ENCODE peak calls at places on chromosomes 16 and 17, in five cellular contexts. H, J, B, Y and I are unnamed samples.

GRCh38 chr17:77291591-77292386 is 151.0 kb downstream of the SEC14L1 start:
- DNase-seq in Y (no peak), H (no peak), B (no peak), J (no peak), I (no peak)

GRCh38 chr17:17416007-17416399 is 60.8 kb upstream of the MED9 start:
- DNase-seq in B (peak), H (no peak), Y (peak), J (no peak), I (no peak)

GRCh38 chr17:79778504-79779087 is 648 bp downstream of the CBX2 start:
- DNase-seq in B (peak), J (no peak), Y (no peak), H (no peak), I (no peak)

GRCh38 chr16:442976-443375 is 17.5 kb downstream of the RAB11FIP3 start:
- DNase-seq in B (no peak), H (no peak), Y (no peak), J (no peak), I (no peak)

GRCh38 chr16:89117975-89118289 is 24.3 kb downstream of the ACSF3 start:
- DNase-seq in Y (no peak), J (peak), B (no peak), H (no peak), I (no peak)

GRCh38 chr16:87288753-87289362 is 28.3 kb downstream of the C16orf95 start:
- DNase-seq in J (no peak), Y (no peak), H (no peak), B (no peak), I (no peak)

GRCh38 chr17:62614142-62614541 is 13.3 kb upstream of the MRC2 start:
- DNase-seq in B (no peak), J (no peak), Y (no peak), H (no peak), I (no peak)

GRCh38 chr16:12344577-12345343 is 368.2 kb downstream of the SNX29 start:
- DNase-seq in H (no peak), Y (no peak), J (no peak), B (no peak), I (no peak)

GRCh38 chr17:1047177-1047885 is 50.4 kb downstream of the TIMM22 start:
- DNase-seq in B (no peak), Y (no peak), H (peak), J (no peak), I (no peak)

GRCh38 chr17:15913826-15914225 is 31.1 kb upstream of the ADORA2B start:
- DNase-seq in H (no peak), J (no peak), Y (no peak), B (no peak), I (no peak)

GRCh38 chr17:43983515-43984411 is 20.7 kb upstream of the NAGS start:
- DNase-seq in H (no peak), B (no peak), J (no peak), Y (no peak), I (no peak)

GRCh38 chr17:75110307-75110937 is 653 bp downstream of the ARMC7 start:
- DNase-seq in J (no peak), H (no peak), Y (no peak), B (no peak), I (no peak)

GRCh38 chr16:21703156-21703555 is 39.4 kb downstream of the OTOA start:
- DNase-seq in Y (no peak), J (no peak), H (no peak), B (no peak), I (no peak)

GRCh38 chr16:72985148-72985882 is 62.6 kb downstream of the ZFHX3 start:
- DNase-seq in J (no peak), Y (no peak), H (peak), B (peak), I (no peak)

GRCh38 chr17:74369221-74369620 is 1.9 kb downstream of the GPR142 start:
- DNase-seq in J (peak), B (peak), Y (peak), H (peak), I (no peak)

GRCh38 chr17:61522088-61522487 is 68.9 kb downstream of the NACA2 start:
- DNase-seq in B (no peak), Y (no peak), J (no peak), H (no peak), I (no peak)

GRCh38 chr17:20896153-20896649 is 146.6 kb downstream of the USP22 start:
- DNase-seq in B (peak), J (no peak), H (peak), Y (no peak), I (peak)

GRCh38 chr17:82866521-82867214 is 26.8 kb upstream of the ZNF750 start:
- DNase-seq in H (peak), J (no peak), Y (no peak), B (no peak), I (no peak)

GRCh38 chr17:11825902-11826301 is 171.4 kb downstream of the ZNF18 start:
- DNase-seq in H (no peak), Y (no peak), J (no peak), B (no peak), I (no peak)

GRCh38 chr17:77325826-77326581 is 185.2 kb downstream of the SEC14L1 start:
- DNase-seq in H (no peak), Y (no peak), B (no peak), J (peak), I (no peak)

GRCh38 chr16:10324210-10324609 is 61.7 kb upstream of the ATF7IP2 start:
- DNase-seq in H (no peak), Y (no peak), J (no peak), B (no peak), I (no peak)

GRCh38 chr17:79242393-79242792 is 167.8 kb downstream of the ENGASE start:
- DNase-seq in H (no peak), J (no peak), Y (no peak), B (no peak), I (no peak)

GRCh38 chr16:47664653-47665325 is 203.7 kb downstream of the PHKB start:
- DNase-seq in H (no peak), J (no peak), B (no peak), Y (no peak), I (no peak)

GRCh38 chr17:15999974-16000827 is 577 bp downstream of the TTC19 start:
- DNase-seq in H (peak), B (peak), Y (no peak), J (no peak), I (no peak)

DNA sequence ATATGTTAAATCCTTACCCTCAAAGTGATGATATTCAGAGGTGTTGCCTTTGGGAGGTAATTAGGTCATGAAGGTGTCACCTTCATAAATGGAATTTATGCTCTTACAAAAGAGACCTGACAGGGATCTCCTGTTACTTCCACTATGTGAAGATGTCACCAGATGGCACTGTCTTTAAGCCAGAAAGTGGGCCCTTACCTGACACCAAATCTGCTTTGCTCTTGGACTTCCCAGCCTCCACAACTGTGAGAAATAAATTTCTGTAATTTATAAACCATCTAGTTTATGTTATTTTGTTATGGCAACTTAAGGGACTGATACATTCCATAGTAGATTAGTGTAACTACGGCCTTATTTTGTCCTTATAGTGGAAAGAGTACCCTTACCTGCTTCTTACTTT is 358.3 kb upstream of the SALL1 start:
- DNase-seq in H (no peak), B (no peak), Y (no peak), J (no peak), I (no peak)
- TF ChIP-seq CTCF in H (no peak), B (no peak), Y (no peak), J (no peak), I (no peak)

DNA sequence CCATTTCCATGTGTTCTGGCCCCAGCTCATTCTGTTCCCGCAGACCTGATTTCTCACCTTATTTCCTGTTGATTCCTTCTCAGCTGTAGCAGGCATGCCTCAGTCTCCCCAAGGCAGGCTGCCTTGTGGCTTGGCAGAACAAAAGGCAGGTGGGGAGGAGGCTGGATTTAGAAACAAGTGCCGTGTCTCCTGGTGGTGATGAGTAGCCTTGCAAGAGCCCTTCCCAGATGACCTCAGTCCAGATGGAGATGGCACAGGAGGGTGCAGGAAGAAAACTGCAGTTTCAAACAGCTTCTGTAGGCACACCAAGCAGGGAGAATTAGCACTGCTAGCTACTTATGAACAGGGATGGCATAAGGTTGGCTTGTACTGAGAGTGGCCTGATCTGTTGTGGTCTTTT is 64.6 kb downstream of the ARHGAP44 start:
- DNase-seq in J (no peak), H (no peak), B (no peak), Y (no peak), I (no peak)
- TF ChIP-seq CTCF in J (no peak), H (no peak), B (no peak), Y (no peak), I (no peak)

GRCh38 chr16:35194681-35195080 is 1735.3 kb downstream of the TP53TG3F start:
- DNase-seq in H (no peak), J (no peak), B (no peak), Y (no peak), I (no peak)

GRCh38 chr16:35196313-35196712 is 1736.9 kb downstream of the TP53TG3F start:
- DNase-seq in Y (no peak), B (no peak), H (no peak), J (no peak), I (no peak)

GRCh38 chr16:35193956-35194355 is 1734.5 kb downstream of the TP53TG3F start:
- DNase-seq in H (no peak), B (no peak), Y (no peak), J (no peak), I (no peak)

GRCh38 chr16:35195864-35196216 is 1736.4 kb downstream of the TP53TG3F start:
- DNase-seq in Y (no peak), H (no peak), J (no peak), B (no peak), I (no peak)

GRCh38 chr16:35195173-35195863 is 1735.9 kb downstream of the TP53TG3F start:
- DNase-seq in Y (no peak), B (no peak), H (no peak), J (no peak), I (no peak)
- TF ChIP-seq CTCF in Y (no peak), B (no peak), H (no peak), J (no peak), I (no peak)

GRCh38 chr16:79415983-79416641 is 184.4 kb downstream of the MAF start:
- DNase-seq in B (no peak), Y (no peak), J (no peak), H (no peak), I (no peak)
- TF ChIP-seq CTCF in B (no peak), Y (no peak), J (no peak), H (no peak), I (no peak)